ENCODE peak calls at places on chromosomes 7 and 10, in four cellular contexts. Y, H, G and V are unnamed samples.

GRCh38 chr10:19204239-19204917 is 155.8 kb downstream of the MALRD1 start:
- DNase-seq in G (no peak), Y (no peak), H (no peak), V (no peak)

GRCh38 chr10:106044511-106044910 is 1120.0 kb downstream of the SORCS1 start:
- DNase-seq in H (no peak), Y (no peak), G (no peak), V (no peak)

GRCh38 chr10:47402681-47403301 is 18.7 kb upstream of the ZNF488 start:
- DNase-seq in G (no peak), H (peak), Y (peak), V (peak)

GRCh38 chr10:34528320-34528719 is 286.8 kb downstream of the PARD3 start:
- DNase-seq in H (peak), Y (no peak), G (no peak), V (no peak)

GRCh38 chr7:140672382-140673062 is at the start of gene ADCK2:
- DNase-seq in H (peak), Y (no peak), G (peak), V (peak)

GRCh38 chr7:48182736-48183369 is 11.6 kb downstream of the ABCA13 start:
- DNase-seq in H (no peak), G (no peak), Y (no peak), V (no peak)

GRCh38 chr10:91643700-91644099 is 10.8 kb upstream of the PPP1R3C start:
- DNase-seq in Y (no peak), G (peak), H (no peak), V (no peak)

GRCh38 chr10:129755075-129756020 is 208.7 kb downstream of the EBF3 start:
- DNase-seq in G (peak), H (no peak), Y (no peak), V (peak)

GRCh38 chr7:152392254-152392653 is 43.5 kb downstream of the KMT2C start:
- DNase-seq in Y (no peak), G (no peak), H (no peak), V (no peak)

GRCh38 chr7:99679400-99680191 is at the start of gene CYP3A5:
- DNase-seq in H (no peak), G (peak), Y (no peak), V (peak)

GRCh38 chr10:20953120-20953519 is 56.0 kb upstream of the NEBL start:
- DNase-seq in H (no peak), G (no peak), Y (no peak), V (no peak)

GRCh38 chr7:137880432-137880831 is 33.7 kb upstream of the DGKI start:
- DNase-seq in Y (no peak), H (no peak), G (no peak), V (no peak)

GRCh38 chr7:120272896-120273475 is at the start of gene KCND2:
- DNase-seq in G (no peak), Y (no peak), H (no peak), V (no peak)

GRCh38 chr7:20504060-20504459 is 111.4 kb upstream of the ABCB5 start:
- DNase-seq in G (no peak), H (no peak), Y (no peak), V (no peak)

GRCh38 chr7:139777304-139777890 is 401 bp downstream of the HIPK2 start:
- DNase-seq in Y (no peak), G (peak), H (peak), V (peak)

GRCh38 chr10:48245977-48246376 is 28.5 kb downstream of the FRMPD2 start:
- DNase-seq in Y (no peak), G (no peak), H (no peak), V (no peak)

GRCh38 chr10:60487543-60487942 is 97.9 kb upstream of the ANK3 start:
- DNase-seq in G (no peak), Y (no peak), H (no peak), V (no peak)

GRCh38 chr10:100830728-100831110 is 82.0 kb upstream of the SLF2 start:
- DNase-seq in Y (no peak), G (no peak), H (no peak), V (no peak)

GRCh38 chr10:52143338-52143737 is 170.7 kb upstream of the DKK1 start:
- DNase-seq in Y (no peak), G (no peak), H (no peak), V (no peak)

GRCh38 chr10:102436312-102436711 is 3.9 kb upstream of the CUEDC2 start:
- DNase-seq in Y (no peak), H (no peak), G (no peak), V (no peak)
- H3K4me3 ChIP-seq in Y (no peak), H (no peak), G (peak), V (no peak)

GRCh38 chr7:131218727-131219128 is 108.9 kb upstream of the MKLN1 start:
- DNase-seq in H (no peak), G (no peak), Y (no peak), V (no peak)
- TF ChIP-seq EP300 in H (no peak), G (no peak), Y (no peak), V (no peak)

DNA sequence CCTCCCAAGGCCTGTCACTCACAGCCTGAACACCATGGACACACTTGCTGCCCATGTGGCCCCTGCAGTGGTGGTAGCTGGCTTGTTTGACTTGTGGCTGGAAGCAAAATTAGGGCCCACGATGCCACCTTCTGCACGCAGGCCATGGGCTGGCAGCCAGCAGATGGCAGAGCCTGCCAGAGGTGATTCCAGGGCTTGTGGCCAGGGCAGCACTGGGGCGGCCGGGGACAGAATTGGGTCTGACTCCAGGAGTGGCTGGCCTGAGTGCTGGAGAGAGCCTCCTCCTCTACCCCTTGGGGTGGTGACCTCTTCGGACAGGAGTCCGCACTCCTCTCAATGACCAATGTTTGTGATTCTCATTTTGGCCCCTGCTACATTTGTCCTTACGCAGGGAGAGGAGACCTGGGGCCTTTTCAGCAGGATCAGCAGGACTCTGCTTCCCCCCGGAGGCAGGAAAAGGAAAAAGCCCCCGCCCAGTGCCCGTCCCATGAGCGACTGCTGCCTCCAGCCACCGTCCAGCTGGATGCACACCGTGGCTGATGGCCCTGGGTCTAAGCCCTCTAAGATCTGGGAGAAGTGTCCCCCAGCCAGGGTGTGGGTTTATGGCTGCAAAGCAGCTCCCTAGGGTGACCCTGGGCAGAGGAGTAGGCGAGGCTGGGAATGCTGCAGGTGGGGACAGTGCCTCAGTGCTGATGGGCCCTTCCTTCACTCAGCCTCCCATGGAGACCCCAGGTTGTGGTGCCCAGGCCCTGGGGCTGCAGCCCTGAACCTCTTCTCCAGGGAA is 26.5 kb downstream of the DNAJB12 start:
- DNase-seq in G (peak), H (peak), Y (peak), V (peak)
- H3K4me3 ChIP-seq in G (no peak), H (no peak), Y (no peak), V (no peak)

GRCh38 chr7:107471292-107472070 is 1.6 kb downstream of the GPR22 start:
- DNase-seq in G (no peak), H (no peak), Y (no peak), V (no peak)
- TF ChIP-seq EP300 in G (no peak), H (no peak), Y (no peak), V (no peak)

DNA sequence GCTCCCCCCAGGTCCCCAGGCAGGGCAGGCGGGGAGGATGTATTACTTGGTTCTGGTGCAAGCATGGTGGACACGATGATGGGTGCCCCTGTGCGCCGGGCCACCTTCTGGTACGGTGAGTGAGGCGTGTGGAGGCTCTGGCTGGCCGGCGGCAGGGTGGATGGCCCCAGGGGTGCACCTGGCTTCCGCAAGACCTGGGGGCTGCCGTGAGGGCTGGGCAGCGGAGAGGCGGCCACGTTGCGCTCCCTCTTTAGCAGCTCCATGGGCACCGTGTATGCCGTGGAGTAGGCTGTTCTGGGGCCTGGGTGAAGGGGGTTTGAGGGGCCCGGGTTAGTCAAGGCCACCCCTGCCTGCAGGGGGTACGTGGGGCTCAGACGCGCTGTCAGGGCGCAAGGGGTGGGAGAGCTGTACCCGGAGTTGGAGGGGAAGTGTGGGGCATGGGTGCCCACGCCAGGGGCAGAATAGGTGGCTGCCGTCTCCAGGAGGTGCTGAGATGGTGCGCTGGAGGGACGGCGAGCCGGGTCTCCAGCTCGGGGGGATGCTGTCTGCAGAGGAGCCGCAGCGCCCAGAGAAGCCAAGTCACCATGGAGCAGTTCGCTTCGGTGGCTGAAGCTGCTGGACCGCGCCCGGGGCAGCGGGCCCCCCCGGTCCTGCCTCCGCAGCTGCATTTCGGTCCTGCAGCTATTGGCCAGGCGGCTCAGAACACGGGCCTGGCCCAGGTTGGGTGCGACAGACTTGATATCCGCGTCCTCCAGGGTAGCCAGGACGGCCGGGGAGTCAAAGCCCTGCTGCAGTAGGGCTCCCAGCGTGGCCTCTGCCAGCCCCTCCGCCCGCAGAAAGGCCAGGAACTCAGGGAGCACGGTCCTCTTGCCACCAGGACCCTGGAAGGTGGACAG is 84.4 kb downstream of the ZRANB1 start:
- DNase-seq in G (no peak), H (no peak), Y (no peak), V (no peak)
- H3K4me3 ChIP-seq in G (no peak), H (no peak), Y (no peak), V (no peak)

GRCh38 chr10:78457804-78458483 is 424.3 kb downstream of the RPS24 start:
- DNase-seq in Y (no peak), G (no peak), H (peak), V (no peak)

GRCh38 chr10:78460204-78460603 is 426.5 kb downstream of the RPS24 start:
- DNase-seq in Y (no peak), H (no peak), G (no peak), V (no peak)

GRCh38 chr10:78461333-78461732 is 427.7 kb downstream of the RPS24 start:
- DNase-seq in Y (no peak), H (no peak), G (no peak), V (no peak)

GRCh38 chr10:78459639-78460037 is 426.0 kb downstream of the RPS24 start:
- DNase-seq in Y (no peak), H (no peak), G (no peak), V (no peak)

GRCh38 chr10:78458983-78459638 is 425.4 kb downstream of the RPS24 start:
- DNase-seq in Y (no peak), G (no peak), H (peak), V (no peak)
- TF ChIP-seq EP300 in Y (no peak), G (no peak), H (peak), V (no peak)

DNA sequence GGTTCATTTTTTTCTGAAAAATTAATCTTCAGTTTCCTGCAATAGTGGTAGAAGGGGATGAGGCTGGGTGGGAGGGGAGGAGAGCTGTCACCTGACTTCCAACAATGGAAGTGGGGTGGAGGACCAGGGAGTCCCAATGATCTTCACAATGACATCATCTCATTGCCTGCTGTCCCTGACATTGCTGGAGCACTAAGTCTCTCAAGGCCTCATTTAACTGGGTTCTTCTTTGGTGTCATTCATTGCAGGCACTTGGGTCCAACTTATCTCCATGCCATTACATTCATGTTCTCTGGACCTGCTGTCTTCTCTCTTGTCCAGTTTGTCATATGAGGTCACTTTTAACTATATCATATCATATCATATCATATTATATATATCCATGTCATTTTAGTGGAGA is 34.4 kb downstream of the PRTFDC1 start:
- DNase-seq in H (no peak), Y (no peak), G (no peak), V (no peak)
- H3K4me3 ChIP-seq in H (no peak), Y (no peak), G (no peak), V (no peak)